ENCODE peak calls at places on chromosome 16, in four cellular contexts. I is MCF 10A; T is foreskin fibroblast; M is CD4-positive, alpha-beta T cell. F is an unnamed sample.

GRCh38 chr16:74862743-74863244 is 88.2 kb upstream of the FA2H start:
- DNase-seq in T (peak), I (peak), M (no peak), F (peak)

GRCh38 chr16:7362231-7362630 is 29.6 kb downstream of the RBFOX1 start:
- DNase-seq in I (no peak), T (no peak), M (no peak), F (no peak)

GRCh38 chr16:21083729-21084268 is 66.8 kb downstream of the DNAH3 start:
- DNase-seq in M (peak), T (peak), I (peak), F (peak)

GRCh38 chr16:58615280-58615679 is 14.3 kb downstream of the CNOT1 start:
- DNase-seq in I (no peak), M (no peak), T (peak), F (no peak)

GRCh38 chr16:10362077-10362863 is 23.6 kb upstream of the ATF7IP2 start:
- DNase-seq in M (no peak), I (no peak), T (no peak), F (no peak)

GRCh38 chr16:1772362-1772907 is at the start of gene EME2:
- DNase-seq in I (no peak), T (peak), M (no peak), F (no peak)

GRCh38 chr16:3822366-3823045 is 58.0 kb downstream of the CREBBP start:
- DNase-seq in M (no peak), T (peak), I (peak), F (no peak)

GRCh38 chr16:75458029-75458428 is 6.5 kb downstream of the TMEM170A start:
- DNase-seq in I (no peak), M (no peak), T (no peak), F (no peak)

GRCh38 chr16:4136229-4136813 is 20.1 kb upstream of the ADCY9 start:
- DNase-seq in T (no peak), M (no peak), I (peak), F (no peak)

GRCh38 chr16:57091990-57092785 is at the start of gene CPNE2:
- DNase-seq in I (peak), T (peak), M (peak), F (no peak)

GRCh38 chr16:19660432-19660831 is 57.6 kb downstream of the KNOP1 start:
- DNase-seq in T (no peak), M (no peak), I (no peak), F (no peak)

GRCh38 chr16:19655242-19655777 is 62.7 kb downstream of the KNOP1 start:
- DNase-seq in M (no peak), I (no peak), T (no peak), F (peak)

GRCh38 chr16:19662351-19662750 is 55.7 kb downstream of the KNOP1 start:
- DNase-seq in I (no peak), T (no peak), M (no peak), F (no peak)

GRCh38 chr16:19657831-19658230 is 60.2 kb downstream of the KNOP1 start:
- DNase-seq in T (no peak), M (no peak), I (no peak), F (no peak)

GRCh38 chr16:19659554-19659953 is 58.5 kb downstream of the KNOP1 start:
- DNase-seq in M (no peak), T (peak), I (no peak), F (no peak)
- TF ChIP-seq CTCF in M (no peak), T (no peak), I (no peak), F (no peak)

GRCh38 chr16:86048882-86049585 is 150.1 kb downstream of the IRF8 start:
- DNase-seq in I (no peak), T (no peak), M (no peak), F (no peak)
- TF ChIP-seq CTCF in I (peak), T (no peak), M (no peak), F (no peak)

DNA sequence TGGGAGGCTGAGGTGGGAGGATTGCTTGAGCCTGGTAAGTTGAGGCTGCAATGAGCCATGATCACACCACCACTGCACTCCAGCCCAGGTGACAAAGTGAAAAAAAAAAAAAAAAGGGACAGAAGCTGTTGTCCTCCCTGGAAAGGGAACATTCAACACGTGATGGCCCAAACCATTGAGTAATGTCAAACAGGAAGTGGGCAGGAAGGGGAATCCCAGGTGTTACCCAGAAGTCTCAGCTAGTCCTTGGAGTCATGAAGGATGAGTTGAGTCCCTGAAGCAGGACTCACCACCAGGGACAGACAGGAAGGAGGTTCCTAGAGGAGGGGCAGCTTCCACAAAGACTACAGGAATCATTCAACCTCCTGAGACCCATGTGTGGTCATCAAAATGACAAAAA is 19.8 kb upstream of the CMIP start:
- DNase-seq in M (no peak), T (no peak), I (peak), F (no peak)
- TF ChIP-seq CTCF in M (no peak), T (no peak), I (no peak), F (no peak)

GRCh38 chr16:66660422-66661209 is 35.9 kb downstream of the CMTM4 start:
- DNase-seq in T (peak), M (no peak), I (peak), F (peak)
- TF ChIP-seq CTCF in T (peak), M (no peak), I (no peak), F (peak)

GRCh38 chr16:27080870-27081269 is 14.1 kb downstream of the C16orf82 start:
- DNase-seq in I (peak), T (peak), M (no peak), F (no peak)
- TF ChIP-seq CTCF in I (peak), T (peak), M (peak), F (peak)

GRCh38 chr16:81861915-81862314 is 82.8 kb downstream of the PLCG2 start:
- DNase-seq in M (no peak), T (no peak), I (no peak), F (no peak)

GRCh38 chr16:81860310-81860709 is 81.2 kb downstream of the PLCG2 start:
- DNase-seq in T (no peak), I (no peak), M (no peak), F (no peak)

GRCh38 chr16:81863630-81864352 is 84.7 kb downstream of the PLCG2 start:
- DNase-seq in T (no peak), I (no peak), M (no peak), F (no peak)

GRCh38 chr16:81861503-81861902 is 82.4 kb downstream of the PLCG2 start:
- DNase-seq in I (peak), T (no peak), M (no peak), F (no peak)

DNA sequence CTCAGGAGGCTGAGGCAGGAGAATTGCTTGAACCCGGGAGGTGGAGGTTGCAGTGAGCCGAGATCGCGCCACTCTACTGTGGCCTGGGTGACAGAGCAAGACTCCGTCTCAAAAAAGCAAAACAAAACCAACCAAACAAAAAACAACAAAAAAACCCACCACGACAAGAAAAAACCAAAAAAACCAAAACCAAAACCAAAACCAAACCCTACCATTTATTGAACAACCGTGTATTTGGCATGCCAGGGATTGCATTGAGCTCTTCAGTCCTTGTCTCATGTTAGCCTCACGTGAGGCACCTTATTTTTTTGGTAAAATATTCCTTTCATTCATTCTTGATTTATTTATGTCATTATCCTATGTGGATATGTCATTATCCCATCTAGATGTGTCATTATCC is 81.8 kb downstream of the PLCG2 start:
- DNase-seq in I (no peak), M (no peak), T (no peak), F (no peak)
- TF ChIP-seq CTCF in I (no peak), M (no peak), T (no peak), F (no peak)

DNA sequence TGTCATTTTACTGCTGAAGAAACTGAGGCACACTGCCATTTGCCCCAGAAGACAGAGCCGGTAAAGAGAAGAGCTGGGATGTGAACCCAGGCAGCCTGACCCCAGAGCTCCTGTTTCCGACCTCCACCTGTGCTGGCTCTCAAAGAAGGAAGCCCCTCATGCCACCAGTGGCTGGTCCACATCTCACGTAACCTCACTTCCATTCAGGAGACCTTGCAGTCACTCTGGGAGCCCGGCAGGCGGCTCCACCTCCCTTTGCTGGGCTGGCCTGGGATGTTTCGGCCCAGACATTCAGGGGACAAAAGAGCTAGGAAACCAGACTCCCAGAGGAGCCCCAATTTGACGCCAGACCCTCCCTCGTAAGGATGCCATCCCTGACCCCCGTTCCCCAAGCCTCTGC is 2.9 kb downstream of the TAF1C start:
- DNase-seq in T (peak), I (no peak), M (no peak), F (no peak)
- TF ChIP-seq CTCF in T (no peak), I (no peak), M (no peak), F (peak)